ENCODE peak calls at places on chromosomes 11 and 22, in seven cellular contexts. One of them, this sample, is unnamed.
A peak's percentile ranks its signal among the peaks of the same experiment; 100 is the strongest.

GRCh38 chr11:117824571-117825537 is at the start of gene FXYD2:
- DNase-seq in HFF-Myc: no peak
- DNase-seq in tibial artery: peak; percentile 68
- DNase-seq in psoas muscle: peak; percentile 61
- DNase-seq in body of pancreas: peak; percentile 52
- DNase-seq in cardiac fibroblast: peak; percentile 72
- DNase-seq in testis: peak; percentile 63
- DNase-seq in this sample: peak; percentile 14

GRCh38 chr11:128294685-128295079 is 292.7 kb downstream of the ETS1 start:
- DNase-seq in HFF-Myc: no peak
- DNase-seq in tibial artery: no peak
- DNase-seq in psoas muscle: no peak
- DNase-seq in body of pancreas: no peak
- DNase-seq in cardiac fibroblast: no peak
- DNase-seq in testis: no peak
- DNase-seq in this sample: peak; percentile 44

GRCh38 chr11:36023922-36024321 is 80.1 kb downstream of the LDLRAD3 start:
- DNase-seq in HFF-Myc: no peak
- DNase-seq in tibial artery: no peak
- DNase-seq in psoas muscle: no peak
- DNase-seq in body of pancreas: no peak
- DNase-seq in cardiac fibroblast: peak; percentile 53
- DNase-seq in testis: no peak
- DNase-seq in this sample: peak; percentile 47

GRCh38 chr22:37275134-37275533 is 7.2 kb upstream of the CYTH4 start:
- DNase-seq in HFF-Myc: no peak
- DNase-seq in tibial artery: no peak
- DNase-seq in psoas muscle: no peak
- DNase-seq in body of pancreas: no peak
- DNase-seq in cardiac fibroblast: no peak
- DNase-seq in testis: no peak
- DNase-seq in this sample: no peak

GRCh38 chr11:47433991-47434786 is 8.0 kb upstream of the PSMC3 start:
- DNase-seq in HFF-Myc: no peak
- DNase-seq in tibial artery: no peak
- DNase-seq in psoas muscle: peak; percentile 76
- DNase-seq in body of pancreas: peak; percentile 29
- DNase-seq in cardiac fibroblast: peak; percentile 75
- DNase-seq in testis: peak; percentile 71
- DNase-seq in this sample: peak; percentile 93

GRCh38 chr11:35619754-35620640 is 1.7 kb downstream of the FJX1 start:
- DNase-seq in HFF-Myc: no peak
- DNase-seq in tibial artery: no peak
- DNase-seq in psoas muscle: peak; percentile 24
- DNase-seq in body of pancreas: peak; percentile 17
- DNase-seq in cardiac fibroblast: no peak
- DNase-seq in testis: no peak
- DNase-seq in this sample: no peak

GRCh38 chr11:91768783-91769182 is 455.8 kb upstream of the FAT3 start:
- DNase-seq in HFF-Myc: no peak
- DNase-seq in tibial artery: no peak
- DNase-seq in psoas muscle: no peak
- DNase-seq in body of pancreas: no peak
- DNase-seq in cardiac fibroblast: no peak
- DNase-seq in testis: no peak
- DNase-seq in this sample: no peak

GRCh38 chr11:133814588-133814987 is 30.7 kb downstream of the SPATA19 start:
- DNase-seq in HFF-Myc: no peak
- DNase-seq in tibial artery: no peak
- DNase-seq in psoas muscle: no peak
- DNase-seq in body of pancreas: no peak
- DNase-seq in cardiac fibroblast: no peak
- DNase-seq in testis: no peak
- DNase-seq in this sample: no peak

GRCh38 chr11:45794169-45794568 is 10.8 kb upstream of the SLC35C1 start:
- DNase-seq in HFF-Myc: no peak
- DNase-seq in tibial artery: peak; percentile 31
- DNase-seq in psoas muscle: no peak
- DNase-seq in body of pancreas: no peak
- DNase-seq in cardiac fibroblast: no peak
- DNase-seq in testis: no peak
- DNase-seq in this sample: no peak

GRCh38 chr11:1375161-1375954 is 14.4 kb upstream of the BRSK2 start:
- DNase-seq in HFF-Myc: no peak
- DNase-seq in tibial artery: peak; percentile 47
- DNase-seq in psoas muscle: no peak
- DNase-seq in body of pancreas: no peak
- DNase-seq in cardiac fibroblast: no peak
- DNase-seq in testis: no peak
- DNase-seq in this sample: no peak

GRCh38 chr22:39959640-39960447 is at the start of gene TMA7B:
- DNase-seq in HFF-Myc: peak; percentile 31
- DNase-seq in tibial artery: no peak
- DNase-seq in psoas muscle: no peak
- DNase-seq in body of pancreas: no peak
- DNase-seq in cardiac fibroblast: peak; percentile 57
- DNase-seq in testis: peak; percentile 48
- DNase-seq in this sample: peak; percentile 33

GRCh38 chr11:104776501-104777170 is 121.6 kb downstream of the CASP12 start:
- DNase-seq in HFF-Myc: no peak
- DNase-seq in tibial artery: no peak
- DNase-seq in psoas muscle: no peak
- DNase-seq in body of pancreas: no peak
- DNase-seq in cardiac fibroblast: no peak
- DNase-seq in testis: no peak
- DNase-seq in this sample: no peak

GRCh38 chr11:3837793-3838192 is 3.0 kb downstream of the RHOG start:
- DNase-seq in HFF-Myc: no peak
- DNase-seq in tibial artery: peak; percentile 75
- DNase-seq in psoas muscle: no peak
- DNase-seq in body of pancreas: no peak
- DNase-seq in cardiac fibroblast: peak; percentile 45
- DNase-seq in testis: peak; percentile 30
- DNase-seq in this sample: no peak

GRCh38 chr22:49807780-49808708 is 19.6 kb downstream of the BRD1 start:
- DNase-seq in HFF-Myc: no peak
- DNase-seq in tibial artery: no peak
- DNase-seq in psoas muscle: no peak
- DNase-seq in body of pancreas: no peak
- DNase-seq in cardiac fibroblast: peak; percentile 22
- DNase-seq in testis: no peak
- DNase-seq in this sample: peak; percentile 40

GRCh38 chr22:23512738-23513137 is 67.4 kb downstream of the IGLL1 start:
- DNase-seq in HFF-Myc: no peak
- DNase-seq in tibial artery: no peak
- DNase-seq in psoas muscle: no peak
- DNase-seq in body of pancreas: no peak
- DNase-seq in cardiac fibroblast: no peak
- DNase-seq in testis: no peak
- DNase-seq in this sample: no peak

GRCh38 chr22:26502688-26503561 is 9.3 kb downstream of the TFIP11 start:
- DNase-seq in HFF-Myc: no peak
- DNase-seq in tibial artery: no peak
- DNase-seq in psoas muscle: peak; percentile 29
- DNase-seq in body of pancreas: no peak
- DNase-seq in cardiac fibroblast: peak; percentile 52
- DNase-seq in testis: peak; percentile 66
- DNase-seq in this sample: peak; percentile 31

GRCh38 chr11:60700689-60701508 is 1.5 kb downstream of the MS4A8 start:
- DNase-seq in HFF-Myc: no peak
- DNase-seq in tibial artery: no peak
- DNase-seq in psoas muscle: no peak
- DNase-seq in body of pancreas: peak; percentile 72
- DNase-seq in cardiac fibroblast: peak; percentile 0
- DNase-seq in testis: peak; percentile 54
- DNase-seq in this sample: peak; percentile 1

GRCh38 chr11:117299351-117300300 is 8.5 kb downstream of the BACE1-AS start:
- DNase-seq in HFF-Myc: no peak
- DNase-seq in tibial artery: no peak
- DNase-seq in psoas muscle: no peak
- DNase-seq in body of pancreas: peak; percentile 73
- DNase-seq in cardiac fibroblast: no peak
- DNase-seq in testis: no peak
- DNase-seq in this sample: no peak

GRCh38 chr22:32407332-32407731 is 4.7 kb downstream of the RTCB start:
- DNase-seq in HFF-Myc: no peak
- DNase-seq in tibial artery: no peak
- DNase-seq in psoas muscle: no peak
- DNase-seq in body of pancreas: no peak
- DNase-seq in cardiac fibroblast: no peak
- DNase-seq in testis: no peak
- DNase-seq in this sample: no peak

GRCh38 chr11:128804481-128804880 is 62.6 kb downstream of the KCNJ1 start:
- DNase-seq in HFF-Myc: no peak
- DNase-seq in tibial artery: no peak
- DNase-seq in psoas muscle: no peak
- DNase-seq in body of pancreas: no peak
- DNase-seq in cardiac fibroblast: peak; percentile 27
- DNase-seq in testis: no peak
- DNase-seq in this sample: peak; percentile 23

GRCh38 chr11:9001736-9002135 is 2.1 kb downstream of the NRIP3 start:
- DNase-seq in HFF-Myc: no peak
- DNase-seq in tibial artery: no peak
- DNase-seq in psoas muscle: no peak
- DNase-seq in body of pancreas: no peak
- DNase-seq in cardiac fibroblast: peak; percentile 55
- DNase-seq in testis: no peak
- DNase-seq in this sample: peak; percentile 71

GRCh38 chr11:35035894-35036408 is 103.0 kb upstream of the CD44 start:
- DNase-seq in HFF-Myc: peak; percentile 63
- DNase-seq in tibial artery: no peak
- DNase-seq in psoas muscle: no peak
- DNase-seq in body of pancreas: no peak
- DNase-seq in cardiac fibroblast: peak; percentile 97
- DNase-seq in testis: no peak
- DNase-seq in this sample: peak; percentile 99

GRCh38 chr22:31611065-31611760 is 50.8 kb downstream of the PISD start:
- DNase-seq in HFF-Myc: no peak
- DNase-seq in tibial artery: no peak
- DNase-seq in psoas muscle: no peak
- DNase-seq in body of pancreas: no peak
- DNase-seq in cardiac fibroblast: peak; percentile 78
- DNase-seq in testis: no peak
- DNase-seq in this sample: peak; percentile 24

DNA sequence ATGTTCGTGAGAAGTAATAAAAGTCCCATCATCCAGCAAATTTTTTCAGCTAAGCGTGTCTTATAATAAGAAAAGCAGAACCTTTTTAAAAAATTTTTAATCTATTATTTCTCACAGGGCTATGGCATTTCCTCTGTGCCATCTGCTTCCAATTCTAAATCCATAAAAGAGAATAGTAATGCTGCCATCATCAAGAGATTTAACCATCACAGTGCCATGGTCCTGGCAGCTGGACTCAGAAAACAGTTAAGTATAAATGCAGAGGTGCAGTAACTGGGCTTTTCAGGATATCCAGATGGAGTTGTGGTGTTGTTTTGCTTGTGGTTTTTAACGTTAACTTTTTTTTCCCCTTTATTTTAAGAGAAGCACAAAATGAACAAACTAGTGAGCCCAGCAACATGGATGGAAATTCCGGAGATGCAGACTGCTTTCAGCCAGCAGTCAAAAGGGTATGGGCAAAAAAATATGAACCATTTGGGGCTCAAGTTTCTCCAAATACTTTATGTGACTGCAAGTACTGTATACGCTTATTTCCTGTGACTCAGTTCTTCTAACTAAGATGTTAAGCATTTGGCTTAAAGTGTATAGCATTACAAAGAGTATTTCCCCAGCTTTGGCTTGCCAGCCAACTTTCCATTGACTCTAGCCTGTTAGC is 25.2 kb downstream of the GTF2H1 start:
- DNase-seq in HFF-Myc: peak; percentile 72
- DNase-seq in tibial artery: no peak
- DNase-seq in psoas muscle: no peak
- DNase-seq in body of pancreas: no peak
- DNase-seq in cardiac fibroblast: no peak
- DNase-seq in testis: no peak
- DNase-seq in this sample: peak; percentile 36
- H3K4me3 ChIP-seq in HFF-Myc: no peak overlapping the region
- H3K4me3 ChIP-seq in tibial artery: no peak overlapping the region
- H3K4me3 ChIP-seq in psoas muscle: no peak overlapping the region
- H3K4me3 ChIP-seq in body of pancreas: no peak overlapping the region
- H3K4me3 ChIP-seq in cardiac fibroblast: no peak overlapping the region
- H3K4me3 ChIP-seq in testis: no peak overlapping the region
- H3K4me3 ChIP-seq in this sample: no peak overlapping the region

DNA sequence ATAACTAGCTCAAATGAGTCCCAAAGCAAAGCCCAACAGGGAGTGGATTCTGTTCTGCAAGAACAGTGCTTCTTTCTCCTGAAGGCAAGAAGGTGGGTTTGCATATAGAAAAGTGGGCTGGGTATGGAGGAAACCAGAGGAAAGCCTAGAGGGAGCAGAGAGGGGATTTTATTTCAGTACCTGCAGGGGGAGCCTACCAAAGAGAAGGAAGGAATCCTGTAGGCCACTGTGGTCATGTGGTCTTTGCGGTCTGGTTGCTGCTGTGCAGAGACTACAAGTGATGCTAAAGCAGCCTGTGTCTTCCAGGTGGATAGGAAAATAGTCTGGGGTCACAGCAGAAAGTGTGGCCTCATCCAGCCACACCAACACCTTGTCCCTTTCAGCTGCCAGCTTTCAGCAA is 33.2 kb upstream of the ZBTB16 start:
- DNase-seq in HFF-Myc: no peak
- DNase-seq in tibial artery: no peak
- DNase-seq in psoas muscle: no peak
- DNase-seq in body of pancreas: no peak
- DNase-seq in cardiac fibroblast: peak; percentile 43
- DNase-seq in testis: no peak
- DNase-seq in this sample: peak; percentile 7
- TF ChIP-seq CTCF in HFF-Myc: peak; percentile 20
- TF ChIP-seq CTCF in tibial artery: no peak
- TF ChIP-seq CTCF in psoas muscle: no peak
- TF ChIP-seq CTCF in body of pancreas: no peak
- TF ChIP-seq CTCF in cardiac fibroblast: peak; percentile 41
- TF ChIP-seq CTCF in testis: no peak
- TF ChIP-seq CTCF in this sample: peak; percentile 10

DNA sequence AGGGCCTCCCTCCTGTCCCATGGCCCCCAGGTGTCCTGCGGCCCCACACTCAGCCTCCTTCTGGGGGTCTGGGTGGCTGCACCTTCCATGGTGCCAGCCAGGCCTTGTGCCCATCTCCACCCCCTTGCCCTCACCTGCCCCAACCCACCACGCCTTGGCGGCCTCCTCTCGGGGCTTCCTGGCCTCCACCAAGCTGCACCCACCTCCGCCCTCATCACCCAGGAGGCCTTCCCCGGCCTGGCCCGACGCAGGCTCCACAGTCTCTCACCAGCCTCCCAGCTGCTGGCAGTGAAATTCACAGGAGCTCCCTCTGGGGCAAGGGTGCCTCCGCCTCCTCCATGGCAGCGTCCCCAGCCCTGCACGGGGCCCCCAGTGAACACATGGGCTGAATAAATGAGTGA is 35.9 kb upstream of the WNT7B start:
- DNase-seq in HFF-Myc: no peak
- DNase-seq in tibial artery: peak; percentile 78
- DNase-seq in psoas muscle: peak; percentile 30
- DNase-seq in body of pancreas: peak; percentile 30
- DNase-seq in cardiac fibroblast: no peak
- DNase-seq in testis: no peak
- DNase-seq in this sample: no peak
- H3K4me3 ChIP-seq in HFF-Myc: no peak overlapping the region
- H3K4me3 ChIP-seq in tibial artery: peak overlapping the region; percentile 55
- H3K4me3 ChIP-seq in psoas muscle: peak overlapping the region; percentile 84
- H3K4me3 ChIP-seq in body of pancreas: no peak overlapping the region
- H3K4me3 ChIP-seq in cardiac fibroblast: no peak overlapping the region
- H3K4me3 ChIP-seq in testis: peak overlapping the region; percentile 56
- H3K4me3 ChIP-seq in this sample: peak overlapping the region; percentile 28

GRCh38 chr11:38130514-38130913 is 1532.5 kb upstream of the RAG2 start:
- DNase-seq in HFF-Myc: no peak
- DNase-seq in tibial artery: no peak
- DNase-seq in psoas muscle: no peak
- DNase-seq in body of pancreas: no peak
- DNase-seq in cardiac fibroblast: no peak
- DNase-seq in testis: no peak
- DNase-seq in this sample: no peak
- TF ChIP-seq CTCF in HFF-Myc: no peak
- TF ChIP-seq CTCF in tibial artery: no peak
- TF ChIP-seq CTCF in psoas muscle: no peak
- TF ChIP-seq CTCF in body of pancreas: no peak
- TF ChIP-seq CTCF in cardiac fibroblast: no peak
- TF ChIP-seq CTCF in testis: no peak
- TF ChIP-seq CTCF in this sample: no peak

This sample was measured in fibroblast of the aortic adventitia.